ENCODE peak calls at places on chromosomes 16 and 17, in eight cellular contexts. M is OCI-LY7, Z is neural progenitor cell, X is SK-N-SH, N is GM23248, K is PC-3, R is HCT116, D is GM23338. Q is an unnamed sample.

GRCh38 chr17:36503456-36504155 is 17.1 kb downstream of the ZNHIT3 start:
- DNase-seq in M (no peak), Z (no peak), X (no peak), N (no peak), K (no peak), R (no peak), D (no peak), Q (no peak)

GRCh38 chr16:73058221-73058615 is 10.3 kb upstream of the ZFHX3 start:
- DNase-seq in M (peak; percentile 72), Z (no peak), X (peak; percentile 72), N (peak; percentile 77), K (no peak), R (no peak), D (peak; percentile 62), Q (peak; percentile 49)

GRCh38 chr17:82664701-82665182 is 16.5 kb upstream of the WDR45B start:
- DNase-seq in M (no peak), Z (peak; percentile 44), X (peak; percentile 71), N (no peak), K (no peak), R (no peak), D (no peak), Q (no peak)

GRCh38 chr16:901149-901548 is 69.6 kb downstream of the LMF1 start:
- DNase-seq in M (no peak), Z (no peak), X (no peak), N (no peak), K (no peak), R (no peak), D (no peak), Q (no peak)

GRCh38 chr17:75428775-75429469 is 23.4 kb upstream of the GRB2 start:
- DNase-seq in M (no peak), Z (no peak), X (no peak), N (peak; percentile 69), K (peak; percentile 82), R (no peak), D (no peak), Q (no peak)

GRCh38 chr17:80254396-80255241 is 6.0 kb upstream of the RNF213 start:
- DNase-seq in M (peak; percentile 40), Z (no peak), X (peak; percentile 41), N (peak; percentile 95), K (peak; percentile 100), R (peak; percentile 82), D (no peak), Q (peak; percentile 95)

GRCh38 chr16:762049-762513 is 1.5 kb downstream of the MSLN start:
- DNase-seq in M (no peak), Z (peak; percentile 53), X (no peak), N (no peak), K (no peak), R (no peak), D (no peak), Q (no peak)

GRCh38 chr17:43661699-43662431 is at the start of gene MEOX1:
- DNase-seq in M (no peak), Z (no peak), X (no peak), N (peak; percentile 66), K (peak; percentile 88), R (no peak), D (no peak), Q (no peak)

GRCh38 chr16:79535130-79535529 is 65.4 kb downstream of the MAF start:
- DNase-seq in M (no peak), Z (no peak), X (no peak), N (no peak), K (no peak), R (no peak), D (no peak), Q (no peak)

DNA sequence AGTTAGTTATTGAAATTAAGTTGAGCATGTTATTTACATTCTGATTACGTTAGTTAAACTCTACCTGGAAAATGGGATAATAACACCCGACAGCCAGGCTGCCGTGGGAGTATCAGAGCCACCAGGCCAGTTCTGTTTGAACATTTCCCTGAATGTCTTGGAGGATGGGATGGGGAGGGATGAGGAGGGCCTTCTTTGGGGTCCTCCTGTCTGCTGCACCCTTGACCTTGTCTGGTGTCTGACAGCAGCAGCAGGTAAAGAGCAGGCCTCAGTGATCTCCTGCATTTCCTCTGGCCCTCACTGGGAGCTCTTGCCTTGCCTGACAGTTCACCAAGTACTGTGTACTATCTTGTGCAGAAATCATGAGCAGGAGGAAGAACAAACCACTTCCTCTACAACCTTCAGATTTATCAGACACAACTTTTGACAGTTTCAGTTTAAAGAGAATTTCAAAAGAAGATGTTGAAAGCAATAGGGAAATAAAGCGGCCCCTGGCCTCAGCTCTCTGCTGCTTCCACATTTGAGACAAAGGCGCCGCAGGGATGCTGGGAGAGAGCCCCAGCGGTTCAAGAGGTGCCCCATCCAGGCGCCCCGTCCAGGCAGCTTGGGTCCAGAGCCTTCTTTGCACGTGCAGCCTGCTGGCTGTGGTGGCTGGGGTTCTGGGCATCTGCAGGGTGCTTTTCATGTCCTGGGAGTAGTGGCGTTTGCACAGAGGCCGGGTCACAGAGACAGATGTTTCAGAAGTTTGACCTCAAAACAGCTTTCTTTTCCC is 25.3 kb downstream of the CMIP start:
- DNase-seq in M (peak; percentile 87), Z (no peak), X (no peak), N (no peak), K (no peak), R (no peak), D (no peak), Q (peak; percentile 60)
- H3K4me2 ChIP-seq in M (peak overlapping the region; percentile 86), Z (no peak overlapping the region), X (no peak overlapping the region), N (no peak overlapping the region), K (no peak overlapping the region), R (no peak overlapping the region), D (no peak overlapping the region), Q (peak overlapping the region; percentile 57)

GRCh38 chr16:27285676-27286196 is 17.2 kb upstream of the NSMCE1 start:
- DNase-seq in M (no peak), Z (no peak), X (no peak), N (peak; percentile 50), K (no peak), R (no peak), D (no peak), Q (no peak)

GRCh38 chr16:27287051-27287811 is 18.7 kb upstream of the NSMCE1 start:
- DNase-seq in M (no peak), Z (no peak), X (no peak), N (no peak), K (peak; percentile 7), R (no peak), D (no peak), Q (no peak)

GRCh38 chr16:27289669-27290068 is 21.1 kb upstream of the NSMCE1 start:
- DNase-seq in M (no peak), Z (no peak), X (no peak), N (no peak), K (no peak), R (no peak), D (no peak), Q (no peak)

GRCh38 chr16:27286446-27286845 is 17.9 kb upstream of the NSMCE1 start:
- DNase-seq in M (no peak), Z (no peak), X (no peak), N (peak; percentile 93), K (peak; percentile 85), R (no peak), D (no peak), Q (no peak)

GRCh38 chr16:27287887-27288286 is 19.3 kb upstream of the NSMCE1 start:
- DNase-seq in M (no peak), Z (no peak), X (no peak), N (no peak), K (no peak), R (no peak), D (no peak), Q (no peak)
- TF ChIP-seq EZH2phosphoT487 in M (no peak), Z (no peak), X (no peak), N (no peak), K (no peak), R (no peak), D (no peak), Q (no peak)

GRCh38 chr17:48717367-48718161 is 4.8 kb downstream of the PRAC1 start:
- DNase-seq in M (no peak), Z (no peak), X (no peak), N (no peak), K (peak; percentile 44), R (no peak), D (no peak), Q (no peak)

GRCh38 chr17:48718781-48719641 is 3.3 kb downstream of the PRAC1 start:
- DNase-seq in M (no peak), Z (peak; percentile 64), X (peak; percentile 38), N (no peak), K (peak; percentile 47), R (no peak), D (peak; percentile 73), Q (no peak)

GRCh38 chr17:48719642-48720262 is 2.6 kb downstream of the PRAC1 start:
- DNase-seq in M (no peak), Z (peak; percentile 74), X (peak; percentile 47), N (no peak), K (peak; percentile 91), R (no peak), D (peak; percentile 95), Q (no peak)

GRCh38 chr17:48720263-48721008 is 1.9 kb downstream of the PRAC1 start:
- DNase-seq in M (no peak), Z (peak; percentile 16), X (no peak), N (no peak), K (peak; percentile 55), R (no peak), D (no peak), Q (no peak)

GRCh38 chr17:48718162-48718780 is 4.0 kb downstream of the PRAC1 start:
- DNase-seq in M (no peak), Z (peak; percentile 69), X (no peak), N (no peak), K (peak; percentile 55), R (no peak), D (peak; percentile 69), Q (no peak)
- H3K4me2 ChIP-seq in M (no peak overlapping the region), Z (no peak overlapping the region), X (no peak overlapping the region), N (no peak overlapping the region), K (peak overlapping the region; percentile 85), R (no peak overlapping the region), D (peak overlapping the region; percentile 75), Q (no peak overlapping the region)

GRCh38 chr17:29722411-29723198 is 99.9 kb upstream of the CORO6 start:
- DNase-seq in M (peak; percentile 95), Z (no peak), X (peak; percentile 39), N (peak; percentile 77), K (no peak), R (no peak), D (no peak), Q (peak; percentile 16)
- TF ChIP-seq EZH2phosphoT487 in M (no peak), Z (no peak), X (no peak), N (no peak), K (no peak), R (no peak), D (no peak), Q (no peak)

DNA sequence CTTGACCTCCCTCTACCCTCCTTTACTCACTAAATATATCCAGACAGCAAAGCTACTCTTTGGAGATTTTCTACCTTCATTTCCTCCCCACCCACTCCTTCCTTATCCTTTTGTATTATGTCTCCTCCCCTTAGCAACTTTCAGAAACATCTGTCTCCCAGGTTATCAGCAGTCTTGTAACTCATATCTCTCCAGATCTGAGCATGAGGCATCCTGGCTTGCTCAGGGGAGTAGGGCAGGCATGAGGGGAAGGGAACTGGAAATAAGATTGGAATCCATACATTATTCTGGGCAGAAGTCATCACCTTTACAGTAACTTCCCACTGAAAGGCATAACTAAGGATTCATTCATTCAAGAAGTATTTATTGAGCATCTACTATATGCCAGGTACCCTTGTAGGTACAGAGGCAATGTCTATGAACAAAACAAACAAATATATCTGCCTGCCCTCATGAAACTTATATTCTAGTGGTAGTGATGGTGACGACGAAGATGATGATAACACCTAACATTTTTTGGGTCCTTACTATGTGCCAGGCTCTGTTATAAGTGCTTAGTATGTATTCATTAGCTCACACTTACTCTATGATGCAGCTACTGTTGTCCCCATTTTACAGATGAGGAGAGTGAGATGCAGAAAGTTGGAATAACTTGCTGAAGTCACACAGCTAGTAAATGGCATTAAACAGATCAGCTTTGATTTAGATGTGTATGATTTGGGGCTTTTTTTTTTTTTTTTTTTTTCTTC is 123.9 kb upstream of the CACNG3 start:
- DNase-seq in M (no peak), Z (no peak), X (no peak), N (no peak), K (no peak), R (no peak), D (no peak), Q (no peak)
- H3K4me2 ChIP-seq in M (no peak overlapping the region), Z (no peak overlapping the region), X (no peak overlapping the region), N (no peak overlapping the region), K (no peak overlapping the region), R (no peak overlapping the region), D (no peak overlapping the region), Q (no peak overlapping the region)